ENCODE peak calls at places on chromosome 10, in seven cellular contexts. H is body of pancreas, U is tibial nerve, Q is lower leg skin, W is uterus, N is prostate gland, A is right lobe of liver. Z is an unnamed sample.

GRCh38 chr10:17430647-17431355 is 23.6 kb downstream of the ST8SIA6 start:
- DNase-seq in H (peak), U (peak), Q (peak), W (peak), N (peak), A (peak), Z (no peak)

GRCh38 chr10:12177642-12178041 is 18.0 kb downstream of the NUDT5 start:
- DNase-seq in H (no peak), U (no peak), Q (no peak), W (no peak), N (no peak), A (no peak), Z (no peak)

GRCh38 chr10:15739437-15739970 is 19.8 kb upstream of the ITGA8 start:
- DNase-seq in H (no peak), U (no peak), Q (no peak), W (no peak), N (no peak), A (no peak), Z (no peak)

GRCh38 chr10:111175786-111176185 is 99.0 kb downstream of the ADRA2A start:
- DNase-seq in H (no peak), U (no peak), Q (no peak), W (no peak), N (no peak), A (no peak), Z (no peak)

GRCh38 chr10:74255800-74256422 is 104.9 kb downstream of the ADK start:
- DNase-seq in H (no peak), U (no peak), Q (no peak), W (no peak), N (no peak), A (no peak), Z (no peak)

GRCh38 chr10:5465976-5466450 is 33.4 kb downstream of the CALML5 start:
- DNase-seq in H (no peak), U (no peak), Q (no peak), W (no peak), N (no peak), A (no peak), Z (no peak)

GRCh38 chr10:8053446-8054242 is 844 bp upstream of the GATA3 start:
- DNase-seq in H (peak), U (no peak), Q (peak), W (peak), N (peak), A (peak), Z (peak)

GRCh38 chr10:123945506-123945905 is 53.9 kb upstream of the CPXM2 start:
- DNase-seq in H (no peak), U (no peak), Q (no peak), W (no peak), N (peak), A (no peak), Z (no peak)

GRCh38 chr10:13095929-13096328 is 4.0 kb upstream of the OPTN start:
- DNase-seq in H (no peak), U (no peak), Q (no peak), W (no peak), N (no peak), A (no peak), Z (no peak)

GRCh38 chr10:70169661-70170364 is 501 bp downstream of the SAR1A start:
- DNase-seq in H (no peak), U (peak), Q (peak), W (no peak), N (no peak), A (no peak), Z (no peak)

GRCh38 chr10:119688033-119688508 is 36.9 kb downstream of the BAG3 start:
- DNase-seq in H (no peak), U (no peak), Q (no peak), W (no peak), N (no peak), A (no peak), Z (no peak)

GRCh38 chr10:78535716-78536218 is 502.1 kb downstream of the RPS24 start:
- DNase-seq in H (no peak), U (no peak), Q (no peak), W (no peak), N (no peak), A (no peak), Z (no peak)

GRCh38 chr10:83222300-83222699 is 917.0 kb upstream of the GHITM start:
- DNase-seq in H (no peak), U (no peak), Q (no peak), W (no peak), N (no peak), A (no peak), Z (no peak)

GRCh38 chr10:12835709-12836108 is 165.8 kb downstream of the CCDC3 start:
- DNase-seq in H (no peak), U (no peak), Q (no peak), W (no peak), N (no peak), A (no peak), Z (no peak)

GRCh38 chr10:132684164-132684891 is 101.6 kb downstream of the NKX6-2 start:
- DNase-seq in H (peak), U (no peak), Q (no peak), W (peak), N (no peak), A (peak), Z (no peak)

GRCh38 chr10:118917701-118918100 is 111.8 kb upstream of the NANOS1 start:
- DNase-seq in H (no peak), U (no peak), Q (no peak), W (no peak), N (no peak), A (no peak), Z (no peak)

GRCh38 chr10:129532838-129533237 is 65.8 kb downstream of the MGMT start:
- DNase-seq in H (no peak), U (no peak), Q (no peak), W (no peak), N (no peak), A (no peak), Z (no peak)

GRCh38 chr10:5552376-5553321 is 27.9 kb downstream of the CALML3 start:
- DNase-seq in H (peak), U (no peak), Q (no peak), W (no peak), N (no peak), A (no peak), Z (no peak)

GRCh38 chr10:1380075-1380793 is 324.0 kb downstream of the WDR37 start:
- DNase-seq in H (no peak), U (no peak), Q (no peak), W (no peak), N (no peak), A (no peak), Z (no peak)

GRCh38 chr10:130283234-130283574 is 147.0 kb downstream of the GLRX3 start:
- DNase-seq in H (no peak), U (no peak), Q (no peak), W (no peak), N (no peak), A (no peak), Z (no peak)

GRCh38 chr10:114995468-114995867 is 57.5 kb downstream of the TRUB1 start:
- DNase-seq in H (no peak), U (no peak), Q (no peak), W (no peak), N (no peak), A (no peak), Z (no peak)

GRCh38 chr10:10951675-10952074 is 66.0 kb upstream of the CELF2 start:
- DNase-seq in H (no peak), U (no peak), Q (no peak), W (no peak), N (no peak), A (no peak), Z (no peak)

GRCh38 chr10:73894245-73894971 is 16.5 kb upstream of the PLAU start:
- DNase-seq in H (no peak), U (no peak), Q (no peak), W (no peak), N (no peak), A (no peak), Z (no peak)

GRCh38 chr10:88527245-88527644 is 55.9 kb downstream of the RNLS start:
- DNase-seq in H (no peak), U (no peak), Q (no peak), W (no peak), N (no peak), A (no peak), Z (no peak)

GRCh38 chr10:68684413-68684812 is 36.6 kb upstream of the CCAR1 start:
- DNase-seq in H (no peak), U (no peak), Q (no peak), W (no peak), N (no peak), A (no peak), Z (no peak)

GRCh38 chr10:17147884-17148494 is 18.4 kb upstream of the CUBN start:
- DNase-seq in H (no peak), U (no peak), Q (peak), W (no peak), N (no peak), A (no peak), Z (no peak)

GRCh38 chr10:80277016-80277415 is 12.4 kb downstream of the MAT1A start:
- DNase-seq in H (no peak), U (no peak), Q (peak), W (no peak), N (no peak), A (peak), Z (no peak)

GRCh38 chr10:80253266-80253962 is 36.0 kb downstream of the MAT1A start:
- DNase-seq in H (no peak), U (no peak), Q (no peak), W (no peak), N (no peak), A (no peak), Z (no peak)

GRCh38 chr10:111801841-111802240 is 381.7 kb downstream of the GPAM start:
- DNase-seq in H (no peak), U (no peak), Q (no peak), W (no peak), N (no peak), A (no peak), Z (no peak)

GRCh38 chr10:73744690-73744994 is 470 bp downstream of the SEC24C start:
- DNase-seq in H (peak), U (peak), Q (peak), W (no peak), N (peak), A (peak), Z (no peak)

GRCh38 chr10:51667992-51668689 is 31.3 kb downstream of the CSTF2T start:
- DNase-seq in H (no peak), U (no peak), Q (no peak), W (no peak), N (no peak), A (no peak), Z (no peak)

GRCh38 chr10:80462277-80462985 is 8.3 kb downstream of the TSPAN14 start:
- DNase-seq in H (no peak), U (peak), Q (no peak), W (no peak), N (no peak), A (no peak), Z (no peak)

GRCh38 chr10:129921065-129921670 is 42.9 kb downstream of the EBF3 start:
- DNase-seq in H (no peak), U (no peak), Q (no peak), W (no peak), N (no peak), A (no peak), Z (no peak)

GRCh38 chr10:116747325-116747724 is 5.0 kb upstream of the HSPA12A start:
- DNase-seq in H (no peak), U (no peak), Q (no peak), W (no peak), N (no peak), A (no peak), Z (no peak)

GRCh38 chr10:114628106-114628505 is 30.0 kb downstream of the ABLIM1 start:
- DNase-seq in H (no peak), U (no peak), Q (no peak), W (no peak), N (no peak), A (no peak), Z (no peak)

GRCh38 chr10:66828957-66829356 is 96.9 kb upstream of the LRRTM3 start:
- DNase-seq in H (no peak), U (no peak), Q (no peak), W (no peak), N (no peak), A (no peak), Z (no peak)

GRCh38 chr10:80924063-80924952 is 386.6 kb downstream of the SH2D4B start:
- DNase-seq in H (peak), U (peak), Q (no peak), W (no peak), N (peak), A (peak), Z (no peak)

GRCh38 chr10:119304541-119304940 is 97.2 kb downstream of the GRK5 start:
- DNase-seq in H (no peak), U (no peak), Q (no peak), W (no peak), N (no peak), A (no peak), Z (no peak)

DNA sequence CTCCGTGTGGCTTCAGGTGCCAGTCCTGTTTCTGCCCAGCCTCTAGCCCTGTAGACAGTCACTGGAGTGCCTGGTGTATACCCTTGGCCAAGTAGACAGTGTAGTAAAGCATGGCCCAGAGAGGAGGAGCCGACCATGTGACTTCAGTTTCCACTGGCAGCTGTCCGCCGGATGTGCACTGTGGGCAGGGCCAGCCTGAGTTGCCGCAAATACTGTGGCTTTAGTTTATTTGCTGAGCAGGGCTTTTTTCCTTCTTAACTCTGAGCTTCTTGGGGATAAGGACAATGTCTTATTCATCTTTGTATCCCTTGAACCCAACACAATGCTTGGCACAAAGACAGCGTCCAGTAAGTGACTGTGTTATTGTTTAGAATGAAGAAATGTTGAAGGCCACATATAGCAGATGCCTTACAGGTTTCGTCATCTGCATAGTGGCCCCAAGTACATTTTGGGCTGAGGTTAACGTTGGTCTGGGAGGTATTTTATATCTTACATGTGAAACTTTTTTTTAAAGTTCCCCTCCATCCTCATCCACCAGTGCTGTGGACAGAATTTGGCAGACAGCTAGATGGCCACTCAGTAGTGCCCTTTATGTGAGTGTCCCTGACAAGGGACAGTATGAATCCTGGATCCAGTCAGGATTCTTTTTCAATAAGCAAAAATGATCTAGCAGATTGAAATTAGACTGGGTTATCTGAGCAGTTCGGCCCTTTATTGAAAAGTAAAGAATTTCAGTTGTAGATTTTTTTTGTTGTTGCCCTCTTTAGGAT is 40.6 kb downstream of the CYP17A1 start:
- DNase-seq in H (peak), U (peak), Q (peak), W (peak), N (peak), A (peak), Z (peak)
- TF ChIP-seq POLR2A in H (peak), U (peak), Q (no peak), W (peak), N (peak), A (peak), Z (peak)

GRCh38 chr10:121788115-121788514 is 139.7 kb downstream of the ATE1 start:
- DNase-seq in H (no peak), U (no peak), Q (no peak), W (no peak), N (no peak), A (no peak), Z (no peak)
- TF ChIP-seq POLR2A in H (no peak), U (no peak), Q (no peak), W (no peak), N (no peak), A (no peak), Z (no peak)

GRCh38 chr10:21510218-21511070 is 15.0 kb downstream of the SKIDA1 start:
- DNase-seq in H (no peak), U (no peak), Q (no peak), W (no peak), N (no peak), A (peak), Z (no peak)
- TF ChIP-seq POLR2A in H (no peak), U (no peak), Q (no peak), W (no peak), N (no peak), A (no peak), Z (no peak)

GRCh38 chr10:27242951-27243551 is 2.5 kb upstream of the ACBD5 start:
- DNase-seq in H (peak), U (peak), Q (peak), W (peak), N (peak), A (peak), Z (no peak)
- TF ChIP-seq POLR2A in H (peak), U (no peak), Q (no peak), W (no peak), N (peak), A (peak), Z (peak)

GRCh38 chr10:71638087-71638576 is 81.4 kb downstream of the C10orf105 start:
- DNase-seq in H (no peak), U (no peak), Q (no peak), W (no peak), N (no peak), A (peak), Z (no peak)

GRCh38 chr10:71636588-71636987 is 83.0 kb downstream of the C10orf105 start:
- DNase-seq in H (no peak), U (no peak), Q (no peak), W (no peak), N (no peak), A (no peak), Z (no peak)

GRCh38 chr10:71637305-71637704 is 82.3 kb downstream of the C10orf105 start:
- DNase-seq in H (no peak), U (no peak), Q (no peak), W (no peak), N (no peak), A (no peak), Z (no peak)

GRCh38 chr10:71639412-71639719 is 80.2 kb downstream of the C10orf105 start:
- DNase-seq in H (no peak), U (no peak), Q (no peak), W (no peak), N (no peak), A (no peak), Z (no peak)

GRCh38 chr10:71638577-71639411 is 80.8 kb downstream of the C10orf105 start:
- DNase-seq in H (peak), U (no peak), Q (no peak), W (peak), N (no peak), A (peak), Z (no peak)
- TF ChIP-seq POLR2A in H (no peak), U (no peak), Q (no peak), W (no peak), N (no peak), A (peak), Z (no peak)